ENCODE peak calls at places on chromosomes 4 and X, in six cellular contexts. L, S, I, E, Z and T are unnamed samples.
A peak's percentile ranks its signal among the peaks of the same experiment; 100 is the strongest.

GRCh38 chr4:107423677-107424405 is 296.2 kb downstream of the PAPSS1 start:
- DNase-seq in L (no peak), S (no peak), I (no peak), E (no peak), Z (no peak), T (no peak)

GRCh38 chr4:109658871-109659410 is 44.3 kb downstream of the CASP6 start:
- DNase-seq in L (no peak), S (no peak), I (peak; percentile 28), E (no peak), Z (no peak), T (no peak)

GRCh38 chr4:74522251-74522991 is 77.5 kb downstream of the AREG start:
- DNase-seq in L (no peak), S (no peak), I (peak; percentile 90), E (no peak), Z (no peak), T (no peak)

GRCh38 chrX:30561191-30561590 is 16.4 kb downstream of the TASL start:
- DNase-seq in L (no peak), S (no peak), I (peak; percentile 18), E (no peak), Z (no peak), T (no peak)

GRCh38 chr4:127291316-127291715 is 341.4 kb upstream of the INTU start:
- DNase-seq in L (no peak), S (no peak), I (no peak), E (no peak), Z (no peak), T (no peak)

GRCh38 chrX:26100421-26100920 is 37.7 kb upstream of the MAGEB18 start:
- DNase-seq in L (no peak), S (no peak), I (no peak), E (no peak), Z (no peak), T (no peak)

GRCh38 chr4:87005690-87006461 is 71.1 kb downstream of the AFF1 start:
- DNase-seq in L (no peak), S (no peak), I (peak; percentile 18), E (peak; percentile 48), Z (peak; percentile 7), T (no peak)

GRCh38 chrX:106415276-106415895 is 196.4 kb upstream of the RADX start:
- DNase-seq in L (no peak), S (peak; percentile 60), I (peak; percentile 11), E (peak; percentile 78), Z (peak; percentile 1), T (peak; percentile 47)

GRCh38 chrX:21705215-21705614 is 47.1 kb upstream of the KLHL34 start:
- DNase-seq in L (no peak), S (no peak), I (no peak), E (no peak), Z (no peak), T (no peak)

GRCh38 chr4:6688879-6689505 is 4.7 kb upstream of the S100P start:
- DNase-seq in L (peak; percentile 78), S (peak; percentile 59), I (peak; percentile 82), E (no peak), Z (no peak), T (peak; percentile 58)

GRCh38 chr4:143441678-143442077 is 71.8 kb upstream of the SMARCA5 start:
- DNase-seq in L (no peak), S (no peak), I (peak; percentile 3), E (no peak), Z (no peak), T (no peak)

GRCh38 chr4:55038176-55038890 is 87.1 kb downstream of the KDR start:
- DNase-seq in L (no peak), S (no peak), I (peak; percentile 77), E (no peak), Z (no peak), T (no peak)

GRCh38 chr4:66946761-66947160 is 598.5 kb downstream of the CENPC start:
- DNase-seq in L (no peak), S (no peak), I (no peak), E (no peak), Z (no peak), T (no peak)

GRCh38 chr4:156493858-156494257 is 477.7 kb downstream of the PDGFC start:
- DNase-seq in L (no peak), S (no peak), I (no peak), E (no peak), Z (no peak), T (no peak)

GRCh38 chr4:8410066-8410600 is 30.4 kb downstream of the ACOX3 start:
- DNase-seq in L (no peak), S (no peak), I (no peak), E (no peak), Z (no peak), T (no peak)

GRCh38 chr4:159764343-159764952 is 661.6 kb downstream of the RAPGEF2 start:
- DNase-seq in L (no peak), S (peak; percentile 49), I (peak; percentile 29), E (peak; percentile 74), Z (peak; percentile 18), T (no peak)

GRCh38 chr4:94488667-94489066 is 36.9 kb downstream of the PDLIM5 start:
- DNase-seq in L (peak; percentile 55), S (no peak), I (no peak), E (no peak), Z (no peak), T (no peak)

GRCh38 chr4:38119663-38120374 is 159.6 kb downstream of the PTTG2 start:
- DNase-seq in L (peak; percentile 56), S (peak; percentile 22), I (peak; percentile 84), E (no peak), Z (no peak), T (no peak)

GRCh38 chrX:120672841-120673530 is 43.1 kb upstream of the C1GALT1C1 start:
- DNase-seq in L (no peak), S (no peak), I (no peak), E (no peak), Z (no peak), T (no peak)

GRCh38 chr4:22850055-22850454 is 157.3 kb downstream of the GBA3 start:
- DNase-seq in L (no peak), S (no peak), I (no peak), E (no peak), Z (peak; percentile 66), T (no peak)